ENCODE peak calls at places on chromosome 22, in nine cellular contexts. One of them, this sample, is unnamed.

GRCh38 chr22:39942433-39943213 is 17.6 kb upstream of the TMA7B start:
- DNase-seq in CD8-positive, alpha-beta memory T cell: no peak
- DNase-seq in lung microvascular endothelial cell: no peak
- DNase-seq in GF-D8: no peak
- DNase-seq in amniotic stem cell: no peak
- DNase-seq in HAP-1: no peak
- DNase-seq in stimulated activated CD4-positive, alpha-beta T cell treated with anti-CD3 and anti-CD28 coated beads, Interleukin-2, amount 100 ng/mL, for 24 hours: no peak
- DNase-seq in hepatic stellate cell: no peak
- DNase-seq in tibial nerve: no peak
- DNase-seq in this sample: no peak

GRCh38 chr22:35523167-35523928 is 17.3 kb upstream of the RASD2 start:
- DNase-seq in CD8-positive, alpha-beta memory T cell: no peak
- DNase-seq in lung microvascular endothelial cell: no peak
- DNase-seq in GF-D8: no peak
- DNase-seq in amniotic stem cell: no peak
- DNase-seq in HAP-1: peak; percentile 63
- DNase-seq in stimulated activated CD4-positive, alpha-beta T cell treated with anti-CD3 and anti-CD28 coated beads, Interleukin-2, amount 100 ng/mL, for 24 hours: no peak
- DNase-seq in hepatic stellate cell: no peak
- DNase-seq in tibial nerve: no peak
- DNase-seq in this sample: no peak

GRCh38 chr22:37098976-37099577 is 10.4 kb downstream of the TMPRSS6 start:
- DNase-seq in CD8-positive, alpha-beta memory T cell: no peak
- DNase-seq in lung microvascular endothelial cell: no peak
- DNase-seq in GF-D8: no peak
- DNase-seq in amniotic stem cell: no peak
- DNase-seq in HAP-1: no peak
- DNase-seq in stimulated activated CD4-positive, alpha-beta T cell treated with anti-CD3 and anti-CD28 coated beads, Interleukin-2, amount 100 ng/mL, for 24 hours: no peak
- DNase-seq in hepatic stellate cell: no peak
- DNase-seq in tibial nerve: no peak
- DNase-seq in this sample: no peak

GRCh38 chr22:26585104-26585790 is 4.7 kb downstream of the TPST2 start:
- DNase-seq in CD8-positive, alpha-beta memory T cell: no peak
- DNase-seq in lung microvascular endothelial cell: peak; percentile 70
- DNase-seq in GF-D8: peak; percentile 43
- DNase-seq in amniotic stem cell: peak; percentile 73
- DNase-seq in HAP-1: no peak
- DNase-seq in stimulated activated CD4-positive, alpha-beta T cell treated with anti-CD3 and anti-CD28 coated beads, Interleukin-2, amount 100 ng/mL, for 24 hours: no peak
- DNase-seq in hepatic stellate cell: peak; percentile 73
- DNase-seq in tibial nerve: no peak
- DNase-seq in this sample: no peak

GRCh38 chr22:21444701-21445436 is 22.3 kb upstream of the TMEM191C start:
- DNase-seq in CD8-positive, alpha-beta memory T cell: no peak
- DNase-seq in lung microvascular endothelial cell: no peak
- DNase-seq in GF-D8: no peak
- DNase-seq in amniotic stem cell: no peak
- DNase-seq in HAP-1: peak; percentile 4
- DNase-seq in stimulated activated CD4-positive, alpha-beta T cell treated with anti-CD3 and anti-CD28 coated beads, Interleukin-2, amount 100 ng/mL, for 24 hours: no peak
- DNase-seq in hepatic stellate cell: no peak
- DNase-seq in tibial nerve: no peak
- DNase-seq in this sample: no peak

GRCh38 chr22:33076368-33076767 is 18.2 kb upstream of the SYN3 start:
- DNase-seq in CD8-positive, alpha-beta memory T cell: no peak
- DNase-seq in lung microvascular endothelial cell: peak; percentile 9
- DNase-seq in GF-D8: no peak
- DNase-seq in amniotic stem cell: no peak
- DNase-seq in HAP-1: peak; percentile 49
- DNase-seq in stimulated activated CD4-positive, alpha-beta T cell treated with anti-CD3 and anti-CD28 coated beads, Interleukin-2, amount 100 ng/mL, for 24 hours: no peak
- DNase-seq in hepatic stellate cell: no peak
- DNase-seq in tibial nerve: no peak
- DNase-seq in this sample: no peak

GRCh38 chr22:26797910-26798309 is 140.5 kb downstream of the MIAT start:
- DNase-seq in CD8-positive, alpha-beta memory T cell: no peak
- DNase-seq in lung microvascular endothelial cell: no peak
- DNase-seq in GF-D8: no peak
- DNase-seq in amniotic stem cell: no peak
- DNase-seq in HAP-1: peak; percentile 30
- DNase-seq in stimulated activated CD4-positive, alpha-beta T cell treated with anti-CD3 and anti-CD28 coated beads, Interleukin-2, amount 100 ng/mL, for 24 hours: no peak
- DNase-seq in hepatic stellate cell: no peak
- DNase-seq in tibial nerve: no peak
- DNase-seq in this sample: no peak

GRCh38 chr22:36201630-36202312 is at the start of gene APOL4:
- DNase-seq in CD8-positive, alpha-beta memory T cell: no peak
- DNase-seq in lung microvascular endothelial cell: peak; percentile 21
- DNase-seq in GF-D8: peak; percentile 87
- DNase-seq in amniotic stem cell: no peak
- DNase-seq in HAP-1: no peak
- DNase-seq in stimulated activated CD4-positive, alpha-beta T cell treated with anti-CD3 and anti-CD28 coated beads, Interleukin-2, amount 100 ng/mL, for 24 hours: no peak
- DNase-seq in hepatic stellate cell: no peak
- DNase-seq in tibial nerve: peak; percentile 71
- DNase-seq in this sample: no peak

GRCh38 chr22:49892226-49892899 is 25.9 kb downstream of the ALG12 start:
- DNase-seq in CD8-positive, alpha-beta memory T cell: no peak
- DNase-seq in lung microvascular endothelial cell: no peak
- DNase-seq in GF-D8: no peak
- DNase-seq in amniotic stem cell: no peak
- DNase-seq in HAP-1: no peak
- DNase-seq in stimulated activated CD4-positive, alpha-beta T cell treated with anti-CD3 and anti-CD28 coated beads, Interleukin-2, amount 100 ng/mL, for 24 hours: no peak
- DNase-seq in hepatic stellate cell: no peak
- DNase-seq in tibial nerve: no peak
- DNase-seq in this sample: no peak

GRCh38 chr22:37913233-37913721 is 7.2 kb downstream of the MICALL1 start:
- DNase-seq in CD8-positive, alpha-beta memory T cell: no peak
- DNase-seq in lung microvascular endothelial cell: no peak
- DNase-seq in GF-D8: no peak
- DNase-seq in amniotic stem cell: no peak
- DNase-seq in HAP-1: no peak
- DNase-seq in stimulated activated CD4-positive, alpha-beta T cell treated with anti-CD3 and anti-CD28 coated beads, Interleukin-2, amount 100 ng/mL, for 24 hours: no peak
- DNase-seq in hepatic stellate cell: no peak
- DNase-seq in tibial nerve: no peak
- DNase-seq in this sample: no peak

GRCh38 chr22:41699264-41700104 is at the start of gene MEI1:
- DNase-seq in CD8-positive, alpha-beta memory T cell: peak; percentile 91
- DNase-seq in lung microvascular endothelial cell: peak; percentile 71
- DNase-seq in GF-D8: no peak
- DNase-seq in amniotic stem cell: no peak
- DNase-seq in HAP-1: no peak
- DNase-seq in stimulated activated CD4-positive, alpha-beta T cell treated with anti-CD3 and anti-CD28 coated beads, Interleukin-2, amount 100 ng/mL, for 24 hours: peak; percentile 94
- DNase-seq in hepatic stellate cell: peak; percentile 97
- DNase-seq in tibial nerve: peak; percentile 58
- DNase-seq in this sample: peak; percentile 87

GRCh38 chr22:31350410-31350863 is 4.3 kb upstream of the PATZ1 start:
- DNase-seq in CD8-positive, alpha-beta memory T cell: no peak
- DNase-seq in lung microvascular endothelial cell: peak; percentile 26
- DNase-seq in GF-D8: no peak
- DNase-seq in amniotic stem cell: no peak
- DNase-seq in HAP-1: peak; percentile 80
- DNase-seq in stimulated activated CD4-positive, alpha-beta T cell treated with anti-CD3 and anti-CD28 coated beads, Interleukin-2, amount 100 ng/mL, for 24 hours: no peak
- DNase-seq in hepatic stellate cell: no peak
- DNase-seq in tibial nerve: no peak
- DNase-seq in this sample: no peak

GRCh38 chr22:30947821-30948454 is 20.6 kb downstream of the MORC2 start:
- DNase-seq in CD8-positive, alpha-beta memory T cell: no peak
- DNase-seq in lung microvascular endothelial cell: peak; percentile 74
- DNase-seq in GF-D8: no peak
- DNase-seq in amniotic stem cell: peak; percentile 49
- DNase-seq in HAP-1: no peak
- DNase-seq in stimulated activated CD4-positive, alpha-beta T cell treated with anti-CD3 and anti-CD28 coated beads, Interleukin-2, amount 100 ng/mL, for 24 hours: no peak
- DNase-seq in hepatic stellate cell: peak; percentile 45
- DNase-seq in tibial nerve: no peak
- DNase-seq in this sample: peak; percentile 25

GRCh38 chr22:36104435-36104834 is 56.1 kb downstream of the APOL3 start:
- DNase-seq in CD8-positive, alpha-beta memory T cell: no peak
- DNase-seq in lung microvascular endothelial cell: no peak
- DNase-seq in GF-D8: no peak
- DNase-seq in amniotic stem cell: no peak
- DNase-seq in HAP-1: no peak
- DNase-seq in stimulated activated CD4-positive, alpha-beta T cell treated with anti-CD3 and anti-CD28 coated beads, Interleukin-2, amount 100 ng/mL, for 24 hours: no peak
- DNase-seq in hepatic stellate cell: no peak
- DNase-seq in tibial nerve: no peak
- DNase-seq in this sample: no peak

GRCh38 chr22:17106161-17106784 is 14.9 kb downstream of the TMEM121B start:
- DNase-seq in CD8-positive, alpha-beta memory T cell: peak; percentile 43
- DNase-seq in lung microvascular endothelial cell: no peak
- DNase-seq in GF-D8: peak; percentile 49
- DNase-seq in amniotic stem cell: no peak
- DNase-seq in HAP-1: no peak
- DNase-seq in stimulated activated CD4-positive, alpha-beta T cell treated with anti-CD3 and anti-CD28 coated beads, Interleukin-2, amount 100 ng/mL, for 24 hours: no peak
- DNase-seq in hepatic stellate cell: no peak
- DNase-seq in tibial nerve: no peak
- DNase-seq in this sample: no peak